ENCODE peak calls at places on chromosomes 1 and 21, in ten cellular contexts. One of them, this sample, is unnamed.

GRCh38 chr1:233707153-233707905 is 93.4 kb downstream of the KCNK1 start:
- DNase-seq in DMS153: peak; percentile 4
- DNase-seq in HEK293T: no peak
- DNase-seq in type B pancreatic cell: no peak
- DNase-seq in stimulated activated CD4-positive, alpha-beta T cell treated with anti-CD3 and anti-CD28 coated beads, Interleukin-4, amount 100 ng/mL, for 48 hours: no peak
- DNase-seq in body of pancreas: peak; percentile 50
- DNase-seq in Caki2: peak; percentile 74
- DNase-seq in iPS-NIHi11: no peak
- DNase-seq in ovary: no peak
- DNase-seq in progenitor cell of endocrine pancreas: no peak
- DNase-seq in this sample: peak; percentile 67

GRCh38 chr1:248730507-248731335 is 24.8 kb downstream of the LYPD8 start:
- DNase-seq in Caki2: no peak
- DNase-seq in iPS-NIHi11: no peak
- DNase-seq in body of pancreas: no peak
- DNase-seq in HEK293T: no peak
- DNase-seq in progenitor cell of endocrine pancreas: no peak
- DNase-seq in type B pancreatic cell: no peak
- DNase-seq in stimulated activated CD4-positive, alpha-beta T cell treated with anti-CD3 and anti-CD28 coated beads, Interleukin-4, amount 100 ng/mL, for 48 hours: no peak
- DNase-seq in ovary: no peak
- DNase-seq in DMS153: no peak
- DNase-seq in this sample: no peak

GRCh38 chr1:212718499-212718898 is 18.9 kb upstream of the BATF3 start:
- DNase-seq in type B pancreatic cell: no peak
- DNase-seq in iPS-NIHi11: no peak
- DNase-seq in DMS153: no peak
- DNase-seq in body of pancreas: no peak
- DNase-seq in ovary: no peak
- DNase-seq in stimulated activated CD4-positive, alpha-beta T cell treated with anti-CD3 and anti-CD28 coated beads, Interleukin-4, amount 100 ng/mL, for 48 hours: no peak
- DNase-seq in HEK293T: no peak
- DNase-seq in Caki2: no peak
- DNase-seq in progenitor cell of endocrine pancreas: no peak
- DNase-seq in this sample: no peak

GRCh38 chr21:46000731-46001641 is 19.4 kb downstream of the COL6A1 start:
- DNase-seq in stimulated activated CD4-positive, alpha-beta T cell treated with anti-CD3 and anti-CD28 coated beads, Interleukin-4, amount 100 ng/mL, for 48 hours: no peak
- DNase-seq in iPS-NIHi11: peak; percentile 56
- DNase-seq in DMS153: no peak
- DNase-seq in type B pancreatic cell: no peak
- DNase-seq in ovary: peak; percentile 47
- DNase-seq in HEK293T: no peak
- DNase-seq in body of pancreas: no peak
- DNase-seq in Caki2: no peak
- DNase-seq in progenitor cell of endocrine pancreas: no peak
- DNase-seq in this sample: no peak

GRCh38 chr1:66725885-66726665 is 26.2 kb upstream of the DYNLT5 start:
- DNase-seq in iPS-NIHi11: peak; percentile 56
- DNase-seq in Caki2: peak; percentile 68
- DNase-seq in ovary: peak; percentile 29
- DNase-seq in DMS153: peak; percentile 57
- DNase-seq in type B pancreatic cell: no peak
- DNase-seq in body of pancreas: peak; percentile 43
- DNase-seq in stimulated activated CD4-positive, alpha-beta T cell treated with anti-CD3 and anti-CD28 coated beads, Interleukin-4, amount 100 ng/mL, for 48 hours: peak; percentile 42
- DNase-seq in HEK293T: peak; percentile 78
- DNase-seq in progenitor cell of endocrine pancreas: peak; percentile 29
- DNase-seq in this sample: peak; percentile 22

GRCh38 chr1:6820899-6821298 is 35.6 kb downstream of the CAMTA1 start:
- DNase-seq in DMS153: no peak
- DNase-seq in body of pancreas: no peak
- DNase-seq in HEK293T: no peak
- DNase-seq in progenitor cell of endocrine pancreas: no peak
- DNase-seq in ovary: no peak
- DNase-seq in type B pancreatic cell: no peak
- DNase-seq in Caki2: no peak
- DNase-seq in iPS-NIHi11: no peak
- DNase-seq in stimulated activated CD4-positive, alpha-beta T cell treated with anti-CD3 and anti-CD28 coated beads, Interleukin-4, amount 100 ng/mL, for 48 hours: no peak
- DNase-seq in this sample: no peak

GRCh38 chr1:110630770-110631663 is 24.9 kb upstream of the KCNA2 start:
- DNase-seq in stimulated activated CD4-positive, alpha-beta T cell treated with anti-CD3 and anti-CD28 coated beads, Interleukin-4, amount 100 ng/mL, for 48 hours: peak; percentile 79
- DNase-seq in body of pancreas: peak; percentile 79
- DNase-seq in ovary: peak; percentile 67
- DNase-seq in HEK293T: peak; percentile 91
- DNase-seq in type B pancreatic cell: peak; percentile 79
- DNase-seq in Caki2: peak; percentile 41
- DNase-seq in progenitor cell of endocrine pancreas: peak; percentile 78
- DNase-seq in iPS-NIHi11: peak; percentile 88
- DNase-seq in DMS153: peak; percentile 9
- DNase-seq in this sample: peak; percentile 49

GRCh38 chr1:14705824-14706223 is 107.3 kb downstream of the KAZN start:
- DNase-seq in type B pancreatic cell: no peak
- DNase-seq in DMS153: no peak
- DNase-seq in ovary: no peak
- DNase-seq in iPS-NIHi11: no peak
- DNase-seq in HEK293T: no peak
- DNase-seq in body of pancreas: no peak
- DNase-seq in stimulated activated CD4-positive, alpha-beta T cell treated with anti-CD3 and anti-CD28 coated beads, Interleukin-4, amount 100 ng/mL, for 48 hours: no peak
- DNase-seq in progenitor cell of endocrine pancreas: no peak
- DNase-seq in Caki2: no peak
- DNase-seq in this sample: no peak

GRCh38 chr1:67942269-67942668 is 108.2 kb downstream of the DIRAS3 start:
- DNase-seq in DMS153: no peak
- DNase-seq in Caki2: no peak
- DNase-seq in iPS-NIHi11: no peak
- DNase-seq in stimulated activated CD4-positive, alpha-beta T cell treated with anti-CD3 and anti-CD28 coated beads, Interleukin-4, amount 100 ng/mL, for 48 hours: no peak
- DNase-seq in progenitor cell of endocrine pancreas: no peak
- DNase-seq in HEK293T: no peak
- DNase-seq in ovary: no peak
- DNase-seq in body of pancreas: no peak
- DNase-seq in type B pancreatic cell: no peak
- DNase-seq in this sample: no peak

GRCh38 chr21:32302560-32302959 is 3.9 kb downstream of the MRAP start:
- DNase-seq in ovary: no peak
- DNase-seq in stimulated activated CD4-positive, alpha-beta T cell treated with anti-CD3 and anti-CD28 coated beads, Interleukin-4, amount 100 ng/mL, for 48 hours: no peak
- DNase-seq in DMS153: no peak
- DNase-seq in HEK293T: no peak
- DNase-seq in type B pancreatic cell: no peak
- DNase-seq in iPS-NIHi11: no peak
- DNase-seq in Caki2: no peak
- DNase-seq in body of pancreas: no peak
- DNase-seq in progenitor cell of endocrine pancreas: no peak
- DNase-seq in this sample: no peak

GRCh38 chr21:40602105-40602504 is 244.9 kb downstream of the DSCAM start:
- DNase-seq in body of pancreas: no peak
- DNase-seq in stimulated activated CD4-positive, alpha-beta T cell treated with anti-CD3 and anti-CD28 coated beads, Interleukin-4, amount 100 ng/mL, for 48 hours: no peak
- DNase-seq in progenitor cell of endocrine pancreas: no peak
- DNase-seq in HEK293T: no peak
- DNase-seq in iPS-NIHi11: no peak
- DNase-seq in ovary: no peak
- DNase-seq in type B pancreatic cell: no peak
- DNase-seq in Caki2: no peak
- DNase-seq in DMS153: no peak
- DNase-seq in this sample: no peak

GRCh38 chr1:180953791-180954721 is 41.4 kb downstream of the KIAA1614 start:
- DNase-seq in stimulated activated CD4-positive, alpha-beta T cell treated with anti-CD3 and anti-CD28 coated beads, Interleukin-4, amount 100 ng/mL, for 48 hours: peak; percentile 54
- DNase-seq in body of pancreas: peak; percentile 83
- DNase-seq in ovary: peak; percentile 79
- DNase-seq in type B pancreatic cell: no peak
- DNase-seq in DMS153: peak; percentile 23
- DNase-seq in HEK293T: no peak
- DNase-seq in iPS-NIHi11: peak; percentile 50
- DNase-seq in progenitor cell of endocrine pancreas: no peak
- DNase-seq in Caki2: peak; percentile 21
- DNase-seq in this sample: no peak

GRCh38 chr21:41768371-41769042 is 1.7 kb upstream of the RIPK4 start:
- DNase-seq in iPS-NIHi11: no peak
- DNase-seq in DMS153: no peak
- DNase-seq in body of pancreas: peak; percentile 91
- DNase-seq in stimulated activated CD4-positive, alpha-beta T cell treated with anti-CD3 and anti-CD28 coated beads, Interleukin-4, amount 100 ng/mL, for 48 hours: no peak
- DNase-seq in type B pancreatic cell: no peak
- DNase-seq in progenitor cell of endocrine pancreas: no peak
- DNase-seq in Caki2: peak; percentile 93
- DNase-seq in ovary: no peak
- DNase-seq in HEK293T: no peak
- DNase-seq in this sample: no peak

GRCh38 chr1:147287133-147287865 is 44.8 kb downstream of the CHD1L start:
- DNase-seq in stimulated activated CD4-positive, alpha-beta T cell treated with anti-CD3 and anti-CD28 coated beads, Interleukin-4, amount 100 ng/mL, for 48 hours: no peak
- DNase-seq in body of pancreas: no peak
- DNase-seq in ovary: no peak
- DNase-seq in iPS-NIHi11: no peak
- DNase-seq in type B pancreatic cell: no peak
- DNase-seq in DMS153: no peak
- DNase-seq in progenitor cell of endocrine pancreas: no peak
- DNase-seq in HEK293T: no peak
- DNase-seq in Caki2: peak; percentile 71
- DNase-seq in this sample: no peak

GRCh38 chr1:162997499-162998285 is 71.5 kb upstream of the RGS4 start:
- DNase-seq in stimulated activated CD4-positive, alpha-beta T cell treated with anti-CD3 and anti-CD28 coated beads, Interleukin-4, amount 100 ng/mL, for 48 hours: no peak
- DNase-seq in progenitor cell of endocrine pancreas: no peak
- DNase-seq in iPS-NIHi11: no peak
- DNase-seq in type B pancreatic cell: no peak
- DNase-seq in ovary: no peak
- DNase-seq in HEK293T: no peak
- DNase-seq in body of pancreas: no peak
- DNase-seq in DMS153: no peak
- DNase-seq in Caki2: no peak
- DNase-seq in this sample: no peak

GRCh38 chr1:53625049-53625448 is 113.9 kb downstream of the GLIS1 start:
- DNase-seq in progenitor cell of endocrine pancreas: no peak
- DNase-seq in body of pancreas: no peak
- DNase-seq in ovary: no peak
- DNase-seq in Caki2: no peak
- DNase-seq in type B pancreatic cell: no peak
- DNase-seq in stimulated activated CD4-positive, alpha-beta T cell treated with anti-CD3 and anti-CD28 coated beads, Interleukin-4, amount 100 ng/mL, for 48 hours: no peak
- DNase-seq in iPS-NIHi11: no peak
- DNase-seq in DMS153: no peak
- DNase-seq in HEK293T: no peak
- DNase-seq in this sample: no peak

GRCh38 chr1:19074902-19075721 is 118.6 kb upstream of the IFFO2 start:
- DNase-seq in progenitor cell of endocrine pancreas: no peak
- DNase-seq in DMS153: no peak
- DNase-seq in HEK293T: no peak
- DNase-seq in iPS-NIHi11: no peak
- DNase-seq in ovary: no peak
- DNase-seq in type B pancreatic cell: no peak
- DNase-seq in body of pancreas: peak; percentile 75
- DNase-seq in Caki2: no peak
- DNase-seq in stimulated activated CD4-positive, alpha-beta T cell treated with anti-CD3 and anti-CD28 coated beads, Interleukin-4, amount 100 ng/mL, for 48 hours: no peak
- DNase-seq in this sample: no peak

GRCh38 chr1:247079141-247079874 is 697 bp upstream of the ZNF670 start:
- DNase-seq in body of pancreas: no peak
- DNase-seq in progenitor cell of endocrine pancreas: no peak
- DNase-seq in Caki2: no peak
- DNase-seq in HEK293T: peak; percentile 14
- DNase-seq in stimulated activated CD4-positive, alpha-beta T cell treated with anti-CD3 and anti-CD28 coated beads, Interleukin-4, amount 100 ng/mL, for 48 hours: no peak
- DNase-seq in iPS-NIHi11: no peak
- DNase-seq in type B pancreatic cell: no peak
- DNase-seq in ovary: no peak
- DNase-seq in DMS153: no peak
- DNase-seq in this sample: no peak

GRCh38 chr1:47941609-47942237 is 55.5 kb downstream of the TRABD2B start:
- DNase-seq in iPS-NIHi11: no peak
- DNase-seq in DMS153: peak; percentile 65
- DNase-seq in progenitor cell of endocrine pancreas: no peak
- DNase-seq in HEK293T: no peak
- DNase-seq in Caki2: peak; percentile 81
- DNase-seq in type B pancreatic cell: no peak
- DNase-seq in ovary: no peak
- DNase-seq in body of pancreas: no peak
- DNase-seq in stimulated activated CD4-positive, alpha-beta T cell treated with anti-CD3 and anti-CD28 coated beads, Interleukin-4, amount 100 ng/mL, for 48 hours: no peak
- DNase-seq in this sample: no peak

GRCh38 chr1:31295874-31296485 is 608 bp downstream of the SNRNP40 start:
- DNase-seq in iPS-NIHi11: no peak
- DNase-seq in Caki2: peak; percentile 6
- DNase-seq in body of pancreas: no peak
- DNase-seq in stimulated activated CD4-positive, alpha-beta T cell treated with anti-CD3 and anti-CD28 coated beads, Interleukin-4, amount 100 ng/mL, for 48 hours: no peak
- DNase-seq in HEK293T: no peak
- DNase-seq in DMS153: no peak
- DNase-seq in progenitor cell of endocrine pancreas: no peak
- DNase-seq in type B pancreatic cell: no peak
- DNase-seq in ovary: no peak
- DNase-seq in this sample: no peak

GRCh38 chr1:157369808-157370521 is 182.3 kb downstream of the FCRL5 start:
- DNase-seq in iPS-NIHi11: peak; percentile 62
- DNase-seq in Caki2: peak; percentile 22
- DNase-seq in ovary: no peak
- DNase-seq in HEK293T: peak; percentile 56
- DNase-seq in stimulated activated CD4-positive, alpha-beta T cell treated with anti-CD3 and anti-CD28 coated beads, Interleukin-4, amount 100 ng/mL, for 48 hours: no peak
- DNase-seq in progenitor cell of endocrine pancreas: peak; percentile 48
- DNase-seq in DMS153: peak; percentile 56
- DNase-seq in type B pancreatic cell: no peak
- DNase-seq in body of pancreas: peak; percentile 49
- DNase-seq in this sample: peak; percentile 23

GRCh38 chr1:168484083-168484482 is 59.7 kb downstream of the XCL2 start:
- DNase-seq in progenitor cell of endocrine pancreas: no peak
- DNase-seq in Caki2: no peak
- DNase-seq in DMS153: no peak
- DNase-seq in stimulated activated CD4-positive, alpha-beta T cell treated with anti-CD3 and anti-CD28 coated beads, Interleukin-4, amount 100 ng/mL, for 48 hours: no peak
- DNase-seq in body of pancreas: no peak
- DNase-seq in HEK293T: no peak
- DNase-seq in ovary: no peak
- DNase-seq in iPS-NIHi11: no peak
- DNase-seq in type B pancreatic cell: no peak
- DNase-seq in this sample: no peak

GRCh38 chr1:68112835-68113243 is 62.4 kb upstream of the DIRAS3 start:
- DNase-seq in HEK293T: no peak
- DNase-seq in type B pancreatic cell: no peak
- DNase-seq in body of pancreas: no peak
- DNase-seq in ovary: peak; percentile 44
- DNase-seq in progenitor cell of endocrine pancreas: no peak
- DNase-seq in iPS-NIHi11: no peak
- DNase-seq in stimulated activated CD4-positive, alpha-beta T cell treated with anti-CD3 and anti-CD28 coated beads, Interleukin-4, amount 100 ng/mL, for 48 hours: no peak
- DNase-seq in DMS153: no peak
- DNase-seq in Caki2: peak; percentile 35
- DNase-seq in this sample: peak; percentile 43

GRCh38 chr1:62198781-62199125 is 4.1 kb downstream of the L1TD1 start:
- DNase-seq in iPS-NIHi11: no peak
- DNase-seq in type B pancreatic cell: no peak
- DNase-seq in stimulated activated CD4-positive, alpha-beta T cell treated with anti-CD3 and anti-CD28 coated beads, Interleukin-4, amount 100 ng/mL, for 48 hours: no peak
- DNase-seq in Caki2: no peak
- DNase-seq in body of pancreas: peak; percentile 32
- DNase-seq in ovary: no peak
- DNase-seq in DMS153: no peak
- DNase-seq in HEK293T: no peak
- DNase-seq in progenitor cell of endocrine pancreas: no peak
- DNase-seq in this sample: no peak

GRCh38 chr1:84289169-84289785 is 12.2 kb upstream of the SAMD13 start:
- DNase-seq in stimulated activated CD4-positive, alpha-beta T cell treated with anti-CD3 and anti-CD28 coated beads, Interleukin-4, amount 100 ng/mL, for 48 hours: no peak
- DNase-seq in body of pancreas: peak; percentile 40
- DNase-seq in HEK293T: no peak
- DNase-seq in DMS153: no peak
- DNase-seq in Caki2: no peak
- DNase-seq in ovary: no peak
- DNase-seq in iPS-NIHi11: no peak
- DNase-seq in progenitor cell of endocrine pancreas: no peak
- DNase-seq in type B pancreatic cell: no peak
- DNase-seq in this sample: no peak

GRCh38 chr1:72530646-72531045 is 248.3 kb upstream of the NEGR1 start:
- DNase-seq in progenitor cell of endocrine pancreas: no peak
- DNase-seq in iPS-NIHi11: no peak
- DNase-seq in Caki2: no peak
- DNase-seq in DMS153: no peak
- DNase-seq in stimulated activated CD4-positive, alpha-beta T cell treated with anti-CD3 and anti-CD28 coated beads, Interleukin-4, amount 100 ng/mL, for 48 hours: no peak
- DNase-seq in HEK293T: no peak
- DNase-seq in type B pancreatic cell: no peak
- DNase-seq in body of pancreas: no peak
- DNase-seq in ovary: no peak
- DNase-seq in this sample: no peak

GRCh38 chr1:65558215-65558614 is 137.7 kb downstream of the LEPR start:
- DNase-seq in Caki2: no peak
- DNase-seq in DMS153: no peak
- DNase-seq in type B pancreatic cell: no peak
- DNase-seq in progenitor cell of endocrine pancreas: no peak
- DNase-seq in stimulated activated CD4-positive, alpha-beta T cell treated with anti-CD3 and anti-CD28 coated beads, Interleukin-4, amount 100 ng/mL, for 48 hours: no peak
- DNase-seq in body of pancreas: no peak
- DNase-seq in ovary: no peak
- DNase-seq in HEK293T: no peak
- DNase-seq in iPS-NIHi11: no peak
- DNase-seq in this sample: no peak

GRCh38 chr1:168261390-168261789 is 19.3 kb upstream of the TBX19 start:
- DNase-seq in type B pancreatic cell: no peak
- DNase-seq in ovary: no peak
- DNase-seq in Caki2: no peak
- DNase-seq in stimulated activated CD4-positive, alpha-beta T cell treated with anti-CD3 and anti-CD28 coated beads, Interleukin-4, amount 100 ng/mL, for 48 hours: no peak
- DNase-seq in DMS153: no peak
- DNase-seq in body of pancreas: no peak
- DNase-seq in HEK293T: no peak
- DNase-seq in progenitor cell of endocrine pancreas: no peak
- DNase-seq in iPS-NIHi11: no peak
- DNase-seq in this sample: no peak

This sample was measured in HTR-8/SVneo.